ENCODE peak calls at places on chromosomes 16 and 17, in four cellular contexts. W is H1, Q is trophoblast cell, G is mesenchymal stem cell. C is an unnamed sample.

GRCh38 chr17:79023886-79024771 is at the start of gene C1QTNF1:
- DNase-seq in W (no peak), Q (peak), G (peak), C (peak)

GRCh38 chr17:49556183-49556943 is 19.3 kb upstream of the NXPH3 start:
- DNase-seq in W (no peak), Q (peak), G (peak), C (peak)

GRCh38 chr17:42989726-42990652 is 8.2 kb upstream of the RPL27 start:
- DNase-seq in W (no peak), Q (no peak), G (no peak), C (no peak)

GRCh38 chr17:81392909-81393654 is 2.2 kb upstream of the BAHCC1 start:
- DNase-seq in W (no peak), Q (peak), G (no peak), C (no peak)

GRCh38 chr17:71405101-71405500 is 715.7 kb upstream of the SOX9 start:
- DNase-seq in W (no peak), Q (no peak), G (no peak), C (no peak)

GRCh38 chr16:86044241-86044671 is 145.3 kb downstream of the IRF8 start:
- DNase-seq in W (peak), Q (peak), G (peak), C (peak)

GRCh38 chr17:8532021-8532420 is 96.3 kb downstream of the NDEL1 start:
- DNase-seq in W (no peak), Q (no peak), G (no peak), C (no peak)

GRCh38 chr16:23282508-23282907 is 19.6 kb upstream of the SCNN1B start:
- DNase-seq in W (no peak), Q (no peak), G (no peak), C (no peak)

GRCh38 chr16:86827521-86827920 is 249.2 kb downstream of the FOXL1 start:
- DNase-seq in W (no peak), Q (no peak), G (no peak), C (no peak)

GRCh38 chr17:34378664-34379101 is 15.7 kb upstream of the CCL1 start:
- DNase-seq in W (no peak), Q (no peak), G (no peak), C (no peak)

GRCh38 chr17:1294157-1294717 is 14.8 kb downstream of the TRARG1 start:
- DNase-seq in W (no peak), Q (no peak), G (no peak), C (no peak)

GRCh38 chr17:352421-353212 is at the start of gene RPH3AL:
- DNase-seq in W (no peak), Q (no peak), G (peak), C (peak)

GRCh38 chr16:54432481-54433229 is 146.1 kb upstream of the IRX3 start:
- DNase-seq in W (no peak), Q (no peak), G (no peak), C (peak)

GRCh38 chr17:64448665-64449512 is at the start of gene MILR1:
- DNase-seq in W (no peak), Q (peak), G (peak), C (no peak)

GRCh38 chr17:7081341-7082062 is 1.5 kb upstream of the CLEC10A start:
- DNase-seq in W (no peak), Q (no peak), G (no peak), C (no peak)

GRCh38 chr16:6343157-6343556 is 989.5 kb upstream of the RBFOX1 start:
- DNase-seq in W (no peak), Q (no peak), G (no peak), C (no peak)

GRCh38 chr17:48791128-48792032 is 25.6 kb downstream of the TTLL6 start:
- DNase-seq in W (peak), Q (peak), G (peak), C (peak)

GRCh38 chr17:26962255-26963162 is 331.4 kb upstream of the WSB1 start:
- DNase-seq in W (no peak), Q (no peak), G (no peak), C (no peak)

GRCh38 chr17:35969558-35970442 is 11.5 kb downstream of the CCL16 start:
- DNase-seq in W (peak), Q (peak), G (peak), C (peak)

GRCh38 chr17:73562896-73563295 is 81.3 kb downstream of the SDK2 start:
- DNase-seq in W (no peak), Q (peak), G (no peak), C (no peak)

DNA sequence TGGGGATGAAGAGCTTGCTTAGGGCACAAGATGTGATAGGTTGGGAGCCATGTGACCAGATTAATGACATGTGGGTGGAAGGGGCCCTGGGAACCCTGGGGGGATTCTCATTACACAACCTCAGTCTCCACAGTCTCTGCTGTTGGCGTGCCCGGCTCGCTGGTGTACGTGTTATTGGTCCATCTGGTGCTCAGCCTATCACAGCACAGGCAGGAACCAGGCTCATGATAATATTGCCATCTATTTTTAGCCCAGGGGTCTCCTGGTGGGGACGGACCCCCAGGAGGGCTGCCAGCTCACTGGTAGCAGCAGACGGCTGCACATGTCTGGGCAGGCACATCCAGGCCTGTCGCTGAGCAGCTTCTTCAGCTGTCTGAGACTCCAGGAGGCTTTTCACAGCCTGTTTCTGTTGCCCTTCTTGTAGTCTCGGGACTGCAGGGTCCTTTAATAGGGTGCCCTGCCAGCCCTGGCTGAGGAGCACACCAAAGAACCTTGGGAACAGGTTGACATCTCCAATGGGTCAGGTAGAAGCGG is 123.8 kb downstream of the RAB11FIP4 start:
- DNase-seq in W (no peak), Q (no peak), G (no peak), C (no peak)
- H3K4me3 ChIP-seq in W (no peak), Q (no peak), G (no peak), C (no peak)

DNA sequence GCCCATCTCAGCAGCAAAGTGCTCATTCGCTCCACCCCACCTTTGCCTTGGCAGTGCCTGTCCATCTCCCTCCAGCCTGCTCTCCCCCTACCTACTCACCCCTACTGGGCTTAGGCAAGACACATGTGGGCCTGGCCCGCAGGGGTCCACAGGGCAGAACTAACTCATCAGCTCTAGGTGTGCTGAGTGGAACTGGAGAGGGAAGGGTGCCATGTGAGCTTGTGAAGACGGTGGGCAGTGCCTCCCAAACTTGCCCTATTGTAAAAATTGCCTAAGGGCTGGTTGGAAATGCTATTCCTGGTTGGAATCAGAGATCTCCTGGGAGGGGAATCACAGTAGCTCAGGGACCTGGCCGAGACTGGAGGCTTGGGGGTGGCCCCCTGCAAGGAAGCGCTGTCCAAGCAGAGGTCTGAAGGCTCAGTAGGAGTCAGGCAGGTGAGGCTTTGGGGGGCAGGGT is 29.1 kb upstream of the TNS4 start:
- DNase-seq in W (no peak), Q (peak), G (no peak), C (no peak)
- H2AK5ac ChIP-seq in W (no peak), Q (peak), G (no peak), C (no peak)

GRCh38 chr17:19991252-19991885 is 13.7 kb upstream of the AKAP10 start:
- DNase-seq in W (no peak), Q (no peak), G (no peak), C (no peak)

GRCh38 chr17:19992803-19993713 is 15.4 kb upstream of the AKAP10 start:
- DNase-seq in W (peak), Q (peak), G (peak), C (peak)

GRCh38 chr17:19987897-19988296 is 10.3 kb upstream of the AKAP10 start:
- DNase-seq in W (no peak), Q (no peak), G (no peak), C (no peak)

DNA sequence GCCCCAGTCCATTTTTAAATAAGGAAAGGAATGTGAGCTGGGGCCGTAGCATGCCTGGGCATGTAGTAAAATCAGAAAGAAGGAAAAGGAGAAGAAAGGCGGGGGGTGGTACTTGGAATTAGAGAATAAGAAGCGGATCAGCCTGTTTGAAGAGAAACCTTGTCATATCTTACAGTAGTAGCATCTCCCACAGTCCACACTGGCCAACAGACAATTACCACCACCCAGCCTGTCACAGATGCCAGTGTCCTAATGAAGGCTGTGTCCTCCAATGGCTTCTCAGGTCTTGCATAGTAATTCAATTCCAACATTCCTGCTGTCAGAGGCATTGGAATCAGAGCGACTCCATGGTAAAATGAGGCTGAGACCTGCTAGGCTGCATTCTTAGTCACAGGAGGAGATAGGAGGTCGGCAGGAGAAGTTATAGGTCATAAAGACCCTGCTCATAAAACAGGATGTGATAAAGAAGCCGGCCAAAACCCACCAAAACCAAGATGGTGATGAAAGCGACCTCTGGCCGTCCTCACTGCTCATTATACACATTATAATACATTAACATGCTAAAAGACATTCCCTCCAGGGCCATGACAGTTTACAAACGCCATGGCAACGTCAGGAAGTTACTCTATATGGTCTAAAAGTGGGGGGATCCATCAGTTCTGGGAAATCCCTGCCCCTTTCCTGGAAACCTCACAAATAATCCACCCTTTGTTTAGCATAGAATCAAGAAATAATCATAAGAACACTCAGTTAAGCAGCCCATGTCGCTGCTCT is 9.5 kb upstream of the AKAP10 start:
- DNase-seq in W (no peak), Q (peak), G (no peak), C (no peak)
- H2BK12ac ChIP-seq in W (peak), Q (no peak), G (no peak), C (no peak)

GRCh38 chr17:68161644-68162428 is 86.0 kb upstream of the AMZ2 start:
- DNase-seq in W (no peak), Q (peak), G (no peak), C (no peak)
- H3K4me3 ChIP-seq in W (no peak), Q (no peak), G (no peak), C (no peak)

GRCh38 chr16:56789360-56789759 is 59.4 kb downstream of the NUP93 start:
- DNase-seq in W (no peak), Q (peak), G (no peak), C (no peak)
- H2AK5ac ChIP-seq in W (no peak), Q (no peak), G (no peak), C (no peak)

DNA sequence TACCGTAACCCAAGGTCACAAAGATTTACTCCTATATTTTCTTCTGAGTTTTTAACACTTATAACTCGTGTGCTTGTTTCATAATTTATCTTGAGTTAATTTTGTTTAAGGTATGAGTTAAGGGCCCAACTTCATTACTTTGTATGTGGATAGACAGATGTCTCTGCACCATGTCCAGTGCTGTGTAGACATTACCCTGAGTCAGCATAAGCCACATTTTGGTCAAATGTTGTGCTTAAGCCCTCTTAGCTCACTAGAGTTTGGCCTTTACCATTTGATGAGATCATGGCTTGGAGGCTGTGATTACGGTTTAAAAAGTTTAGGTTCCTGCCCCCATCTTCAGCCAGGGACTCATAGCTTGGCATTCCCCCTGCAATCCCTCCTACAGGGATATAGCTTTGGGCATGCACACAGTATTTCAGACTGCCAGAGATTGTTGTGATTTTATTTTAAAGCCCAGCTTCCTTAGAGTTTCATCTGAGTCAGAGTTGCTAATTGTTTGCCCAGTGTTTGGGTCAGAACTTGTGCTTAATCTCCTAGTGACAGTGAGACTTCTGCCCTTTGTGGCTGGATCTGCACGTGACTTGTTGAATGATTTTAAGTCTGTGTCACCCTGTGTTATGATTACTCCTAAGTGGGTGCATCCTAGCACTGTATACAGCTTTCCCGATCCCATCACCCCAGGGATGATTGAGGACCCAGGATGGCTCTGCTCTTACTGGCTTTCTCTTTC is 393.1 kb downstream of the CNTNAP4 start:
- DNase-seq in W (no peak), Q (no peak), G (peak), C (no peak)
- H2BK12ac ChIP-seq in W (no peak), Q (no peak), G (no peak), C (no peak)